ENCODE peak calls at places on chromosomes 7 and 10, in four cellular contexts. One of them, this sample, is unnamed. For H3K4me1, the result is how much of the 10 kb centered on the place peaks cover.

GRCh38 chr10:11080564-11080984 is 62.9 kb downstream of the CELF2 start:
- DNase-seq in breast epithelium: no peak
- DNase-seq in sigmoid colon: no peak
- DNase-seq in gastrocnemius medialis: no peak
- DNase-seq in this sample: no peak

GRCh38 chr10:3972460-3973366 is 187.7 kb upstream of the KLF6 start:
- DNase-seq in breast epithelium: no peak
- DNase-seq in sigmoid colon: no peak
- DNase-seq in gastrocnemius medialis: no peak
- DNase-seq in this sample: no peak

GRCh38 chr10:17249820-17250219 is 21.8 kb downstream of the VIM start:
- DNase-seq in gastrocnemius medialis: no peak
- DNase-seq in breast epithelium: no peak
- DNase-seq in sigmoid colon: no peak
- DNase-seq in this sample: no peak

GRCh38 chr10:98076086-98076485 is 45.7 kb upstream of the CRTAC1 start:
- DNase-seq in sigmoid colon: no peak
- DNase-seq in gastrocnemius medialis: no peak
- DNase-seq in breast epithelium: no peak
- DNase-seq in this sample: no peak

GRCh38 chr7:42189535-42189934 is 47.5 kb downstream of the GLI3 start:
- DNase-seq in breast epithelium: no peak
- DNase-seq in sigmoid colon: no peak
- DNase-seq in gastrocnemius medialis: no peak
- DNase-seq in this sample: no peak

GRCh38 chr10:49139000-49139865 is 5.4 kb upstream of the FAM170B start:
- DNase-seq in gastrocnemius medialis: no peak
- DNase-seq in sigmoid colon: no peak
- DNase-seq in breast epithelium: no peak
- DNase-seq in this sample: no peak

GRCh38 chr7:85928500-85928899 is 715.2 kb upstream of the GRM3 start:
- DNase-seq in gastrocnemius medialis: no peak
- DNase-seq in breast epithelium: no peak
- DNase-seq in sigmoid colon: no peak
- DNase-seq in this sample: no peak

GRCh38 chr10:99329891-99330674 is 927 bp downstream of the CNNM1 start:
- DNase-seq in gastrocnemius medialis: no peak
- DNase-seq in breast epithelium: no peak
- DNase-seq in sigmoid colon: peak
- DNase-seq in this sample: no peak

GRCh38 chr7:55172881-55173609 is 154.2 kb downstream of the EGFR start:
- DNase-seq in gastrocnemius medialis: no peak
- DNase-seq in breast epithelium: no peak
- DNase-seq in sigmoid colon: peak
- DNase-seq in this sample: no peak

GRCh38 chr10:22805304-22805703 is 90.9 kb upstream of the PIP4K2A start:
- DNase-seq in sigmoid colon: no peak
- DNase-seq in breast epithelium: no peak
- DNase-seq in gastrocnemius medialis: no peak
- DNase-seq in this sample: no peak

GRCh38 chr10:106836923-106837322 is 327.6 kb downstream of the SORCS1 start:
- DNase-seq in gastrocnemius medialis: no peak
- DNase-seq in breast epithelium: no peak
- DNase-seq in sigmoid colon: no peak
- DNase-seq in this sample: no peak

GRCh38 chr10:46298346-46299266 is 11.8 kb downstream of the ANTXRL start:
- DNase-seq in sigmoid colon: no peak
- DNase-seq in breast epithelium: no peak
- DNase-seq in gastrocnemius medialis: no peak
- DNase-seq in this sample: no peak

GRCh38 chr7:22658031-22658430 is 69.0 kb upstream of the IL6 start:
- DNase-seq in sigmoid colon: no peak
- DNase-seq in breast epithelium: no peak
- DNase-seq in gastrocnemius medialis: no peak
- DNase-seq in this sample: no peak

GRCh38 chr10:35216303-35216905 is 89.8 kb downstream of the CREM start:
- DNase-seq in gastrocnemius medialis: peak
- DNase-seq in sigmoid colon: peak
- DNase-seq in breast epithelium: no peak
- DNase-seq in this sample: no peak

GRCh38 chr7:107427462-107427861 is 42.4 kb upstream of the GPR22 start:
- DNase-seq in gastrocnemius medialis: no peak
- DNase-seq in breast epithelium: no peak
- DNase-seq in sigmoid colon: no peak
- DNase-seq in this sample: no peak

GRCh38 chr10:16562891-16563290 is 41.2 kb upstream of the C1QL3 start:
- DNase-seq in breast epithelium: no peak
- DNase-seq in gastrocnemius medialis: no peak
- DNase-seq in sigmoid colon: no peak
- DNase-seq in this sample: no peak

GRCh38 chr10:13794982-13795381 is 208.2 kb downstream of the PRPF18 start:
- DNase-seq in sigmoid colon: no peak
- DNase-seq in gastrocnemius medialis: no peak
- DNase-seq in breast epithelium: no peak
- DNase-seq in this sample: no peak

GRCh38 chr10:13791483-13791882 is 204.7 kb downstream of the PRPF18 start:
- DNase-seq in gastrocnemius medialis: no peak
- DNase-seq in sigmoid colon: no peak
- DNase-seq in breast epithelium: no peak
- DNase-seq in this sample: no peak

GRCh38 chr10:13792011-13792410 is 205.2 kb downstream of the PRPF18 start:
- DNase-seq in gastrocnemius medialis: peak
- DNase-seq in breast epithelium: peak
- DNase-seq in sigmoid colon: no peak
- DNase-seq in this sample: no peak

GRCh38 chr10:13797171-13797570 is 210.4 kb downstream of the PRPF18 start:
- DNase-seq in gastrocnemius medialis: no peak
- DNase-seq in breast epithelium: no peak
- DNase-seq in sigmoid colon: no peak
- DNase-seq in this sample: no peak

GRCh38 chr10:13795653-13796555 is 209.1 kb downstream of the PRPF18 start:
- DNase-seq in gastrocnemius medialis: no peak
- DNase-seq in breast epithelium: no peak
- DNase-seq in sigmoid colon: no peak
- DNase-seq in this sample: no peak
- H3K4me1 ChIP-seq in gastrocnemius medialis: under half
- H3K4me1 ChIP-seq in breast epithelium: under half
- H3K4me1 ChIP-seq in sigmoid colon: under half
- H3K4me1 ChIP-seq in this sample: under half

GRCh38 chr10:80537705-80538480 is at the start of gene SH2D4B:
- DNase-seq in sigmoid colon: peak
- DNase-seq in breast epithelium: no peak
- DNase-seq in gastrocnemius medialis: no peak
- DNase-seq in this sample: no peak

GRCh38 chr10:80535671-80536360 is 1.9 kb upstream of the SH2D4B start:
- DNase-seq in sigmoid colon: peak
- DNase-seq in gastrocnemius medialis: peak
- DNase-seq in breast epithelium: peak
- DNase-seq in this sample: no peak

GRCh38 chr10:80538481-80539185 is 931 bp downstream of the SH2D4B start:
- DNase-seq in breast epithelium: no peak
- DNase-seq in gastrocnemius medialis: no peak
- DNase-seq in sigmoid colon: peak
- DNase-seq in this sample: no peak

GRCh38 chr10:80536361-80536835 is 1.3 kb upstream of the SH2D4B start:
- DNase-seq in breast epithelium: peak
- DNase-seq in gastrocnemius medialis: no peak
- DNase-seq in sigmoid colon: no peak
- DNase-seq in this sample: no peak

GRCh38 chr10:80537086-80537704 is 507 bp upstream of the SH2D4B start:
- DNase-seq in gastrocnemius medialis: no peak
- DNase-seq in breast epithelium: no peak
- DNase-seq in sigmoid colon: no peak
- DNase-seq in this sample: no peak
- TF ChIP-seq CTCF in gastrocnemius medialis: no peak
- TF ChIP-seq CTCF in breast epithelium: no peak
- TF ChIP-seq CTCF in sigmoid colon: no peak
- TF ChIP-seq CTCF in this sample: no peak

GRCh38 chr10:96584474-96584873 is 2.3 kb downstream of the TM9SF3 start:
- DNase-seq in breast epithelium: no peak
- DNase-seq in sigmoid colon: no peak
- DNase-seq in gastrocnemius medialis: no peak
- DNase-seq in this sample: no peak

GRCh38 chr10:96584035-96584434 is 2.8 kb downstream of the TM9SF3 start:
- DNase-seq in breast epithelium: no peak
- DNase-seq in gastrocnemius medialis: no peak
- DNase-seq in sigmoid colon: no peak
- DNase-seq in this sample: no peak

GRCh38 chr10:96586419-96587254 is at the start of gene TM9SF3:
- DNase-seq in sigmoid colon: peak
- DNase-seq in gastrocnemius medialis: peak
- DNase-seq in breast epithelium: peak
- DNase-seq in this sample: peak

GRCh38 chr10:96587255-96588059 is 645 bp upstream of the TM9SF3 start:
- DNase-seq in sigmoid colon: peak
- DNase-seq in breast epithelium: no peak
- DNase-seq in gastrocnemius medialis: peak
- DNase-seq in this sample: no peak

DNA sequence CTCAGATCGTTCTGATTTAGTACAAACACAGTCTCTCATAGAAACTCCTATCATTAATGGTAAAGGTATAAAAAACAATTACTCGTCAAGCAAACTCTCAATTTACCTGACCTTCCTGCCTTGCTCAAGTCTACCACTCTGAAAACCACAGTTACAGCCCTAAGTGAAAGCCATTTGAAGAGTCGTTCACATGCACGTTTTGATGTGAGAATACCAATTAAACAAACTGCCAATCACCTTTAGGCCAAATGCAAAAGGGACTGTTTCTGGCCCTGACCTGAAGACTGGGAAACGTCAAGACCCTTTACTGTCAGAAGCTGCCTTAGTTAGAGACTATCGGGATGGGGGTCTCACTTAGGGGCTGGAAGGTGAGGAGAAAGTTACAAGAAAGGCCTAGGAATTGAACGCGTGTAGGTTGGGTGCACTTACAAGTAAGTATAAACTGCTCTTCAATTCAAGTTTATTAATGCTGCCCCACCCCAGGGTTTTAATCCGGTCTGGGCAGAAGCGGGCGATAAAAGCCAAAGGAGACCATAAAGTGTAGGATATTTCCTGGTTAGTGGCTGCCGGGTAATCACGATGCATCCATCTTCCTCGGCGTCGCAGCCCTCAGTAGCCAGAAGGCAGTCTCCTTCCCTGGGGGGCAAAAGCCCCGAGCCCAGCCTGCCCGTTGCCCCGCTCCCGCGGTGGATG is 940 bp downstream of the TM9SF3 start:
- DNase-seq in breast epithelium: no peak
- DNase-seq in gastrocnemius medialis: no peak
- DNase-seq in sigmoid colon: no peak
- DNase-seq in this sample: no peak
- H3K4me1 ChIP-seq in breast epithelium: under half
- H3K4me1 ChIP-seq in gastrocnemius medialis: under half
- H3K4me1 ChIP-seq in sigmoid colon: half or more
- H3K4me1 ChIP-seq in this sample: under half

DNA sequence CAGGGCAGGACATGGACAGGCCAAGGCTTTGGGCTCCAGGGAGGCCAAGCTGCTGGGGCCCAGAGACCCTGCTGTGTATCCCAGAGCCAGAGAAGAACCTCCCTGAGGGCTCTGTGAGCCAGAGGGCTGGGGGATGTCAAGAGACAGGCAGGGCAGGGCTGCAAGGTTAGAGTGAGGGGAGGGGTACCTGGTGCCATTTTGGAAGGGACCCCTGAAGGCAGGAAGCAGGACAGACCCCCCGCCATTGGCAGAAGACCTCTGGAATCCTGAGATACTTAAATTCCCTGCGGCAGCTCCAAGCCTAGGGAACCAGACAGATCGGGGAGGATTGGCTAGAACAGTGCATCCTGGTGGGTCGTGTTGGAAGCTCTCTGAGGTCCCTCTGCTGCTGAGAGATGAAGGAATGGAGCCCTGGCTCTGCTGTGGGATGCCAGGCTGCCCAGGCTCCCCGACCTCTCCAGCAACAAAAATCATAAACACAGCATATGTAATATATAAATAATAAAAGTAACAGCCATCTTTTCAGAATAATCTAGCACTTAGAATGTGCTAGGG is 75.0 kb downstream of the LHPP start:
- DNase-seq in breast epithelium: no peak
- DNase-seq in gastrocnemius medialis: no peak
- DNase-seq in sigmoid colon: no peak
- DNase-seq in this sample: no peak
- TF ChIP-seq CTCF in breast epithelium: no peak
- TF ChIP-seq CTCF in gastrocnemius medialis: no peak
- TF ChIP-seq CTCF in sigmoid colon: no peak
- TF ChIP-seq CTCF in this sample: no peak

DNA sequence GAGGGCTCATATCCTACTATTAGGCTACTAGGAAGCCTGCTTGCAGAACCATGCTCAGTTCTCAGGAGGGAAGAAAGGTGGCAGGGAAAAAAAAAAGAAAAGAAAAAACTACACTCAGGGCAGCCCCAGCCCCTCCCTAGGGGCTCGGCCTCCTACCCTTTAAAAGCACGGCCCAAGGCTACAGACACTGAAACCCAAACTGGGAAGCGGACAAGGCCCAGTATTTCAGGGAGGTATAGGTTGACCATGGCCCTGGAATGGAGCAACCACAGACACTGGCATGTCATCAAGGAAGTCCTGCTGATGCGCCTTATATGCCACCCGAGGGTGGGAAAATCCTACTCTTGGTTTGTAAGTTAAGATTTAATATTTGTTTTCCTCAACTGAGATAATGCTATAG is 50.8 kb downstream of the DLG5 start:
- DNase-seq in breast epithelium: no peak
- DNase-seq in sigmoid colon: no peak
- DNase-seq in gastrocnemius medialis: no peak
- DNase-seq in this sample: no peak
- H3K4me1 ChIP-seq in breast epithelium: under half
- H3K4me1 ChIP-seq in sigmoid colon: half or more
- H3K4me1 ChIP-seq in gastrocnemius medialis: half or more
- H3K4me1 ChIP-seq in this sample: under half

GRCh38 chr7:19988860-19989259 is 215.4 kb upstream of the TMEM196 start:
- DNase-seq in sigmoid colon: no peak
- DNase-seq in gastrocnemius medialis: no peak
- DNase-seq in breast epithelium: no peak
- DNase-seq in this sample: no peak

GRCh38 chr7:19982841-19983835 is 209.7 kb upstream of the TMEM196 start:
- DNase-seq in breast epithelium: no peak
- DNase-seq in sigmoid colon: peak
- DNase-seq in gastrocnemius medialis: peak
- DNase-seq in this sample: no peak

GRCh38 chr7:19989906-19990305 is 216.5 kb upstream of the TMEM196 start:
- DNase-seq in sigmoid colon: no peak
- DNase-seq in breast epithelium: no peak
- DNase-seq in gastrocnemius medialis: no peak
- DNase-seq in this sample: no peak

DNA sequence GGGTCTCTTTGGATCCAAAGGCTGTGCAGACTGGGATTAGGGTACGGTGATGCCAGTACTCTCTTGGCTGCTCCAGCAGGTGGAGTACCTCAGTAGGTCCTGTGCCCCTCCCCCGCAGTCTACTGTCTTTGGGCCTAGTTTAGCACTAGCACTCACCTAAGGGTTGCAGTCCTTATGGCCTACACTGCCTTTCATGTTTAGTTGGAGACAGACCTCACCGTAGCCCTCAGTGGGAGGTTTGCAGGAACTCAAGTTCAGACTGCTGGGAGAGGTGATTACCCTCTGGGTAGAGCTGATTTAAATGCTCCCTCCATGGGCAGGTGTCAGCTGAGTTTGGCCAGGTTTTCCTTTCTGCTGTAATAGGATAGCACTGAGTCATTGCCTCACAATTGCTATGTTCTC is 210.8 kb upstream of the TMEM196 start:
- DNase-seq in gastrocnemius medialis: no peak
- DNase-seq in breast epithelium: no peak
- DNase-seq in sigmoid colon: no peak
- DNase-seq in this sample: no peak
- TF ChIP-seq CTCF in gastrocnemius medialis: no peak
- TF ChIP-seq CTCF in breast epithelium: no peak
- TF ChIP-seq CTCF in sigmoid colon: no peak
- TF ChIP-seq CTCF in this sample: no peak